ENCODE peak calls at places on chromosomes 1 and 21, in eight cellular contexts. G is right atrium auricular region, F is breast epithelium, X is heart left ventricle, N is brain microvascular endothelial cell, H is sigmoid colon, B is pancreas, R is A549. Y is an unnamed sample.

GRCh38 chr1:10765734-10766478 is 30.5 kb downstream of the CASZ1 start:
- DNase-seq in G (no peak), F (no peak), X (no peak), N (no peak), H (no peak), B (peak; percentile 72), R (no peak), Y (no peak)

GRCh38 chr21:27024316-27024715 is 57.4 kb upstream of the ADAMTS5 start:
- DNase-seq in G (no peak), F (no peak), X (no peak), N (peak; percentile 75), H (no peak), B (no peak), R (no peak), Y (no peak)

GRCh38 chr1:163069142-163069541 is at the start of gene RGS4:
- DNase-seq in G (peak; percentile 61), F (no peak), X (peak; percentile 70), N (peak; percentile 98), H (peak; percentile 79), B (peak; percentile 21), R (peak; percentile 29), Y (peak; percentile 78)

GRCh38 chr1:40774266-40774998 is 9.2 kb upstream of the KCNQ4 start:
- DNase-seq in G (no peak), F (peak; percentile 58), X (peak; percentile 53), N (no peak), H (peak; percentile 76), B (peak; percentile 48), R (peak; percentile 48), Y (no peak)

GRCh38 chr1:46183119-46183842 is 7.0 kb upstream of the P3R3URF start:
- DNase-seq in G (peak; percentile 74), F (peak; percentile 81), X (peak; percentile 80), N (peak; percentile 93), H (peak; percentile 72), B (peak; percentile 95), R (peak; percentile 83), Y (peak; percentile 87)

GRCh38 chr1:167693425-167694045 is 28.2 kb upstream of the MPZL1 start:
- DNase-seq in G (no peak), F (no peak), X (no peak), N (no peak), H (no peak), B (no peak), R (no peak), Y (no peak)

GRCh38 chr1:55572878-55573734 is 357.9 kb upstream of the USP24 start:
- DNase-seq in G (no peak), F (no peak), X (no peak), N (peak; percentile 48), H (no peak), B (no peak), R (peak; percentile 21), Y (no peak)

GRCh38 chr1:173409613-173410012 is 67.5 kb upstream of the PRDX6 start:
- DNase-seq in G (no peak), F (no peak), X (peak; percentile 56), N (peak; percentile 88), H (no peak), B (no peak), R (no peak), Y (no peak)

GRCh38 chr1:9787702-9788101 is 36.1 kb downstream of the CLSTN1 start:
- DNase-seq in G (no peak), F (no peak), X (no peak), N (no peak), H (peak; percentile 34), B (no peak), R (no peak), Y (no peak)

GRCh38 chr1:39609618-39610331 is 29.7 kb downstream of the HEYL start:
- DNase-seq in G (peak; percentile 87), F (no peak), X (peak; percentile 77), N (no peak), H (peak; percentile 83), B (no peak), R (peak; percentile 69), Y (no peak)

GRCh38 chr1:201119826-201120225 is 7.2 kb downstream of the ASCL5 start:
- DNase-seq in G (no peak), F (no peak), X (no peak), N (no peak), H (no peak), B (no peak), R (no peak), Y (no peak)

GRCh38 chr1:46112108-46112507 is 20.3 kb downstream of the PIK3R3 start:
- DNase-seq in G (no peak), F (no peak), X (no peak), N (no peak), H (no peak), B (no peak), R (no peak), Y (no peak)

GRCh38 chr1:232549998-232550397 is 79.9 kb downstream of the SIPA1L2 start:
- DNase-seq in G (no peak), F (no peak), X (no peak), N (no peak), H (no peak), B (no peak), R (no peak), Y (no peak)

GRCh38 chr1:14215151-14215550 is 383.3 kb upstream of the KAZN start:
- DNase-seq in G (no peak), F (no peak), X (no peak), N (no peak), H (no peak), B (no peak), R (no peak), Y (no peak)

GRCh38 chr1:36223373-36223995 is 759 bp upstream of the THRAP3 start:
- DNase-seq in G (no peak), F (no peak), X (peak; percentile 28), N (peak; percentile 74), H (no peak), B (peak; percentile 24), R (peak; percentile 56), Y (no peak)

GRCh38 chr21:44833663-44834062 is 15.8 kb upstream of the SUMO3 start:
- DNase-seq in G (no peak), F (no peak), X (no peak), N (no peak), H (no peak), B (no peak), R (no peak), Y (no peak)

GRCh38 chr1:178337091-178337726 is 159.6 kb downstream of the CLEC20A start:
- DNase-seq in G (no peak), F (no peak), X (no peak), N (no peak), H (no peak), B (no peak), R (no peak), Y (no peak)
- H3K27ac ChIP-seq in G (no peak overlapping the region), F (no peak overlapping the region), X (no peak overlapping the region), N (no peak overlapping the region), H (no peak overlapping the region), B (no peak overlapping the region), R (no peak overlapping the region), Y (no peak overlapping the region)

DNA sequence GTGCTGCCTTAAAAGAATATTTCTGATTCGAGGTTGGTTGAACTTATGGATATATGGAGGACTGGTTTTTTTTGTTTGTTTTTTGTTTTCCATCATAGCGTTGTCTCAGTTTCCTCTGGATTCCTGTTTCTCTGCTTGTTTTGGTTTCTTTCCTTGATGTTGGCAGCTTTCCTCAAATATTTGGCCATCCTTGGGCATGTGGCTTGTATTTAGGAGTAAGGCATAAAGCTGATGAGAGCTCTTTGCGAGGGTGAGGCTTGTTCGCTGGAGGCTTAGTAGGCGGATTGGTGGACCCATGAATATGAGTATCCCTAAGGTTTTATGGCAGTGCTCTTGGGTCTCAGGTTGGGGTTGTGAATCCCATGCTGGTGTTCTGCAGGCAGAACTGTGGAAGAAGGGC is 22.9 kb downstream of the DYRK1A start:
- DNase-seq in G (no peak), F (no peak), X (no peak), N (no peak), H (no peak), B (no peak), R (no peak), Y (no peak)
- TF ChIP-seq CTCF in G (no peak), F (no peak), X (no peak), N (no peak), H (no peak), B (no peak), R (no peak), Y (no peak)

DNA sequence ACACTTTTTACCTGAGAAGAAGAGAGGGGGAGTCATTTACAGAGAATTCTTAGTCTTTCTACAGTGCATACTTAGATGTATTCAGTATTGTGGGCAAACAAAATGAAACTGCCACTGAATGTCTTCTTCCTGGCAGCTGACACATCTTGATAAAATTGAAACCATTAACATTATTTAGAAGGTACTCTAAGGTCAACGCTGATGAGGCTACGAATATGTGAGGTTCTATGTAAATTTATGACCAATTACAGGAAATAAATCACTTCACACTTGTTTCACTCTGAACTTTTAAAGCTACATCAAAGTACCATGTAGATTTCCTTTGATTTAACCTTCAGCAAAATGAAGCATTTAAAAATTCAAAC is 51.3 kb upstream of the GFI1 start:
- DNase-seq in G (no peak), F (no peak), X (no peak), N (no peak), H (no peak), B (no peak), R (no peak), Y (no peak)
- H3K27ac ChIP-seq in G (no peak overlapping the region), F (no peak overlapping the region), X (no peak overlapping the region), N (peak overlapping the region; percentile 44), H (no peak overlapping the region), B (no peak overlapping the region), R (no peak overlapping the region), Y (no peak overlapping the region)

GRCh38 chr1:93729502-93729901 is 47.9 kb upstream of the BCAR3 start:
- DNase-seq in G (no peak), F (no peak), X (no peak), N (no peak), H (no peak), B (no peak), R (no peak), Y (no peak)

GRCh38 chr1:93733340-93733739 is 51.7 kb upstream of the BCAR3 start:
- DNase-seq in G (no peak), F (no peak), X (no peak), N (no peak), H (no peak), B (no peak), R (no peak), Y (no peak)

GRCh38 chr1:93734999-93735398 is 53.4 kb upstream of the BCAR3 start:
- DNase-seq in G (no peak), F (no peak), X (no peak), N (no peak), H (no peak), B (no peak), R (peak; percentile 19), Y (no peak)

GRCh38 chr1:93730621-93731020 is 49.0 kb upstream of the BCAR3 start:
- DNase-seq in G (no peak), F (no peak), X (no peak), N (no peak), H (no peak), B (no peak), R (no peak), Y (no peak)

DNA sequence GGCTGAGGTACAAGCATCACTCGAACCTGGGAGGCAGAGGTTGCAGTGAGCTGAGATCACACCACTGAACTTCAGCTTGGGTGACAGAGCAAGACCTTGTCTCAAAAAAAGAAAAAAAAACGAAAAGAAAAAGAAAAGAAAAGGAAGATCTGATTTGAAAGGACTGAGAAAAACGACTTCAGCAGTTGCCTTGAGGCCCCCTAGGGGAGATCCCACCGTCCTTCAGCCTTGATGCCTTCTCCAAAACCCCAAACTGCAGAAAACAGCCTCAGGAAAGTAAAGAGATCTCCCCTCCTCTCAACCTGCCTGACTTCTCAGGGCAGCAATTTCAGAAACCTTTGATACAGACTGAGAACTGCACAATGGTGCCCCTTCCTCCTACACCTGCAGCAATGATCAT is 50.9 kb upstream of the BCAR3 start:
- DNase-seq in G (no peak), F (no peak), X (no peak), N (no peak), H (no peak), B (no peak), R (no peak), Y (no peak)
- TF ChIP-seq CTCF in G (no peak), F (no peak), X (no peak), N (peak; percentile 72), H (no peak), B (no peak), R (no peak), Y (no peak)